ENCODE peak calls at places on chromosomes 11 and 22, in five cellular contexts. V is brain microvascular endothelial cell, Y is tibial artery, A is cardiac muscle cell, Z is NT2/D1. S is an unnamed sample. For H3K36me3, the result is how much of the 10 kb centered on the place peaks cover.

GRCh38 chr22:17742528-17742902 is 31.8 kb downstream of the BID start:
- DNase-seq in V (peak), Y (no peak), A (peak), Z (peak), S (peak)

GRCh38 chr11:63443714-63444113 is 47.3 kb downstream of the PLAAT5 start:
- DNase-seq in V (no peak), Y (no peak), A (no peak), Z (no peak), S (no peak)

GRCh38 chr22:44821741-44822425 is 69.5 kb downstream of the ARHGAP8 start:
- DNase-seq in V (no peak), Y (no peak), A (no peak), Z (no peak), S (peak)

GRCh38 chr11:105033344-105033743 is 1.6 kb downstream of the CASP1 start:
- DNase-seq in V (no peak), Y (no peak), A (no peak), Z (no peak), S (no peak)

GRCh38 chr11:2827256-2827655 is 58.3 kb downstream of the CDKN1C start:
- DNase-seq in V (peak), Y (no peak), A (no peak), Z (no peak), S (no peak)

GRCh38 chr11:74320538-74320937 is 9.1 kb upstream of the P4HA3 start:
- DNase-seq in V (no peak), Y (no peak), A (no peak), Z (no peak), S (no peak)

GRCh38 chr11:117984471-117984870 is 1.7 kb upstream of the IL10RA start:
- DNase-seq in V (no peak), Y (peak), A (no peak), Z (no peak), S (no peak)

GRCh38 chr11:73576226-73576625 is 21.7 kb downstream of the FAM168A start:
- DNase-seq in V (no peak), Y (no peak), A (no peak), Z (no peak), S (peak)

GRCh38 chr11:27700351-27701261 is at the start of gene BDNF:
- DNase-seq in V (no peak), Y (no peak), A (peak), Z (no peak), S (no peak)

GRCh38 chr22:42360348-42360747 is 71.9 kb downstream of the NFAM1 start:
- DNase-seq in V (no peak), Y (no peak), A (no peak), Z (no peak), S (no peak)

GRCh38 chr11:65493367-65494176 is 5.3 kb upstream of the MALAT1 start:
- DNase-seq in V (peak), Y (peak), A (no peak), Z (no peak), S (peak)

GRCh38 chr11:78292109-78292803 is 103.5 kb downstream of the USP35 start:
- DNase-seq in V (no peak), Y (no peak), A (no peak), Z (no peak), S (no peak)

GRCh38 chr11:117412176-117412575 is 84.5 kb downstream of the CEP164 start:
- DNase-seq in V (no peak), Y (no peak), A (no peak), Z (no peak), S (no peak)

GRCh38 chr11:64694821-64695365 is 28.1 kb downstream of the NRXN2 start:
- DNase-seq in V (no peak), Y (no peak), A (peak), Z (peak), S (peak)

GRCh38 chr11:41879186-41879738 is 419.8 kb upstream of the LRRC4C start:
- DNase-seq in V (peak), Y (no peak), A (no peak), Z (no peak), S (no peak)

GRCh38 chr11:66628061-66628603 is 10.4 kb upstream of the RBM4 start:
- DNase-seq in V (no peak), Y (no peak), A (no peak), Z (no peak), S (no peak)

GRCh38 chr11:10742460-10743208 is 8.4 kb upstream of the CTR9 start:
- DNase-seq in V (peak), Y (no peak), A (no peak), Z (no peak), S (no peak)

GRCh38 chr11:15519124-15519791 is 404.5 kb downstream of the INSC start:
- DNase-seq in V (no peak), Y (no peak), A (no peak), Z (no peak), S (no peak)

GRCh38 chr11:104678408-104678807 is 219.9 kb downstream of the CASP12 start:
- DNase-seq in V (no peak), Y (no peak), A (no peak), Z (no peak), S (no peak)

GRCh38 chr11:72631806-72632731 is 42.2 kb downstream of the PDE2A start:
- DNase-seq in V (no peak), Y (no peak), A (no peak), Z (no peak), S (no peak)

GRCh38 chr22:19058713-19059451 is 63.3 kb downstream of the DGCR2 start:
- DNase-seq in V (no peak), Y (no peak), A (no peak), Z (no peak), S (no peak)

GRCh38 chr11:60169264-60169915 is 13.5 kb downstream of the MS4A6A start:
- DNase-seq in V (peak), Y (peak), A (no peak), Z (peak), S (no peak)

GRCh38 chr11:63775221-63775620 is 6.6 kb upstream of the ZFTA start:
- DNase-seq in V (no peak), Y (no peak), A (no peak), Z (no peak), S (no peak)

GRCh38 chr11:102148059-102148458 is 37.8 kb downstream of the YAP1 start:
- DNase-seq in V (no peak), Y (no peak), A (no peak), Z (no peak), S (no peak)

DNA sequence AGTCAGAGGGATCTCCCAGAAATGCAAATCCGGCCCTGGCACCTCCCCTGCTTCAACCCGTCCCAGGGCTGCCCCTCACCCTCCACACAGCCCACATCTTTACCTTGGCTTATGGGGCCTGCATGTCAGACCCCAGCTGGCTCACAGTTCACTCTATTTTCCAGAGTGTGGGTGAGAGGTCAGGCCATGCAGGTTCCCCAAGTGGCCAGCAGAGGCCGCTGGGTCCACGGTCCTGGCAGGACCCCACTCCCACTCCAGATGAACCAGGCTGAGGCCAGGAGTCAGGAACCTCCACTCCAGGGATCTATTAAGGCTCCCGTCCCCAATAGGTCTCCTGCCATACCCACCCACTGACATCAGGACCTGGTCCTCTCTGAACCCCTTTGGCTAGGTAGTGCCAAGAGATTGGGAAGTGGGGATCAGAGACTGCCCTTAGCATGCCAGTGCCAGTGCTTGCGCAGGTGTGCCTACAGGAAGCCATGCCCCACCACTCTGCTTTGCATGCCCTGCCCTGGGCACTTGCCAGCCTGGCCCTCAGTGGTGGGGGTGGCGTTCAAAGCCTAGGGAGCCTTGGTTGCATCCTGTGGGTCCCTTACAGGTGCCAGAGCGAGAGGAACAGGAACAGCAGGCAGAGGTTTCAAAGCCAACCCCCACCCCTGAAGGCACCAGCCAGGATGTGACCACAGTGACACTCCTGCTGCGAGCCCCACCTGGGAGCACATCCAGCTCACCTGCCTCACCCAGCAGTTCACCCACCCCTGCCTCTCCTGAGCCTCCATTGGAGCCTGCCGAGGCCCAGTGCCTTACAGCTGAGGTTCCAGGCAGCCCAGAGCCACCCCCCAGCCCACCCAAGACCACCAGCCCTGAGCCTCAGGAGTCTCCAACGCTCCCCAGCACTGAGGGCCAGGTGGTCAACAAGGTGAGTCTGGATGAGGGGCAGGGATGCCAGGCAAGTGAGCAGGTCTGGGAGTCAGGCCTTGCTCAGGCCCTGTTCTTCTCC is 8.3 kb downstream of the SMTN start:
- DNase-seq in V (no peak), Y (no peak), A (peak), Z (no peak), S (peak)
- H3K36me3 ChIP-seq in V (half or more), Y (half or more), A (under half), Z (half or more), S (under half)

GRCh38 chr11:1533342-1533725 is 38.7 kb downstream of the DUSP8 start:
- DNase-seq in V (no peak), Y (no peak), A (no peak), Z (no peak), S (no peak)
- H3K36me3 ChIP-seq in V (under half), Y (under half), A (under half), Z (under half), S (under half)

GRCh38 chr11:57421066-57421465 is 5.9 kb downstream of the SLC43A3 start:
- DNase-seq in V (no peak), Y (no peak), A (no peak), Z (no peak), S (no peak)

GRCh38 chr11:57414612-57415212 is 12.2 kb downstream of the SLC43A3 start:
- DNase-seq in V (no peak), Y (no peak), A (no peak), Z (no peak), S (no peak)

GRCh38 chr11:57416436-57416835 is 10.5 kb downstream of the SLC43A3 start:
- DNase-seq in V (no peak), Y (no peak), A (no peak), Z (no peak), S (no peak)

GRCh38 chr11:57413681-57414080 is 13.2 kb downstream of the SLC43A3 start:
- DNase-seq in V (no peak), Y (no peak), A (no peak), Z (no peak), S (no peak)

DNA sequence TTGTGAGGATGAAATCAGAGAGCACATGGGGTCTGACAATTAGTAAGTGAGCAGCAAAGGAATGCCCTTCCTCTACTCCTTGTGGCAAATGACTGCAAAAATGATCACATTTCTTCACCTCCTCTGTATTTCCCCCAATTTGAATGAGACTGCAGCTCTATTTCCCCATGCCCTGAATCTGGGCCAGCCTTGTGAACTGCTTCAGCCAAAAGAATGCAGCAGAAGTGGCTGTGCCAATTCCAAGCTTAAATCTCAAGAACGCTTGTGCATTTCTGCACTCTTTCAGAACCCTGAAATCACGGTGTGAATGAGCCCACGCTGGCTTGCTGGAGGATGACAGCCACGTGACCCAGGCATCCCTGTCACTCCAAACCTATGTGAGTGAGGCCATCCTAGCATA is 9.9 kb downstream of the SLC43A3 start:
- DNase-seq in V (no peak), Y (peak), A (no peak), Z (no peak), S (no peak)
- H3K36me3 ChIP-seq in V (under half), Y (half or more), A (under half), Z (half or more), S (under half)

DNA sequence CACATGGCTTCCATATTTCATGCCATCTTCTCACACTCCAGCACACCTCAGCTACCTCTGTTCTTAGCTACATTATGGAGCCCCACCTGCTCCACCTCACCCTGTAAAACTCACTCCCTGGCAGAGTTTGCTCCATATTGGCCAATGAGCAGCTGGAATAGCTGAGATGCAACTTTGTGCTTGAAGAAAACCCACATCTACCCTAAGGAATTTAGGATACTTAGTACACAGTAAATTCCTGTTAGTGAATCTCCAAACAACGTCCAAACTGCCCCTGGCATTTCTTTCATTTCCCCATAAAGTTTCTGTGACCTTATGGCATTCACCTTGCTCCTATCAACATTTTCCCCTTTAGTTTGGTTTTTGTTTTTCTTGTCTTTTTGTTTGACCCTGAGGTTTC is 2.2 kb upstream of the VWCE start:
- DNase-seq in V (peak), Y (no peak), A (no peak), Z (no peak), S (no peak)
- H3K36me3 ChIP-seq in V (under half), Y (under half), A (under half), Z (under half), S (under half)

GRCh38 chr11:95100856-95101507 is 11.3 kb downstream of the ENDOD1 start:
- DNase-seq in V (no peak), Y (no peak), A (no peak), Z (no peak), S (no peak)
- H3K36me3 ChIP-seq in V (under half), Y (under half), A (under half), Z (under half), S (under half)

DNA sequence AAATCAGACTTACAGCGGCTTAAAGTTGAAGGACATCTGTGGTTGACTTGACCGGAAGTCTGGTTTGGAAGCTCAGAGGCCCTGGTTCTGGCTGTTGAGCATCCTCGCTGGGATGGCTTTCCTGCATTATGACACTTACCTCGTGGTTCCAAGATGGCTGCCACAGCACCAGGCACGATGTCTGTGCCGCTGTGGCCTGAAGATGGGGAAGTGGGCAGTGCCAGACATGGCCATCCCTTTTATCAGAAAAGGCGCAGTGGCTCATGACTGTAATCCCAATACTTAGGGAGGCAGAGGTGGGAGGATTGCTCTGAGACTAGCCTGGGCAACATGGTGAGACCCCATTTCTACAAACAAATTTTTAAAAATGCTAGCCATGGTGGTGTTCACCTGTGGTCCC is 40.5 kb downstream of the CD82 start:
- DNase-seq in V (no peak), Y (no peak), A (no peak), Z (no peak), S (no peak)
- H3K36me3 ChIP-seq in V (under half), Y (under half), A (under half), Z (under half), S (under half)

DNA sequence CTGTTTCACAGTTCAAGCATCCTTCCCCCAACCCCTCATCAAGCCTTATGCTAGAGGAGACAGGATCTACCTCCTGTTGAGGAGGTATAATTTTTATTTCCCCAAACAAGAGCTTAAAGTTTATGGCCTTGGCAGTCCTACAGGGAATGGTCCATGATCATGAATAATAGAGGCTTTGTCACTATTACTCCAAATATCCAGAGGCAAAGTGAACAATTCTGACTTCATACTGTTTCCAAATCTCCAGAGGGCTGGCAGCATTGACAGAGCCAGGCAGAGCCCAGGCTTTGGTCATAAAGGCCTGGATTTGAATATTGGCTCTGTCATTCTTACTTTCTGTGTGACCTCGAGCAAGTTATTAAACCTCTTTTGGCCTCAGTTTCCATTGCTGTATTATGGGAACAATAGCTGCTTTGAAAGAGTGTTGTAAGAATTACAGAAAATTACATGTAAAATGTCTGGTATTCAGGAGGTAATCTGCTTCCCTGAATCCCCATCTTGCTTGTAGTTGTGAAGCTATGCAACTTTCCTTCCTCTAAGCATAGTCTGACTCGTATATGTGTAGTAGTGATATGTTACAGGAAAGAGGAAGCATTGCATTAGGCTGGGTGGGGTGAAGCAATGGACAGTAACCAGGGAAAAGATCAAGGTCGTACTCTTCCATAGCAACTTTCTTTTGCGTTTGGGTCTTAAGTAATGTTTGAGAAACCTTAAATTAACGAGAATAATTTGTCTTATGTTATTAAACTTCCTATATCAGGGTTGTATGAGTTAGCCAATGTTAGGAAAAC is 88.8 kb downstream of the CD44 start:
- DNase-seq in V (no peak), Y (peak), A (no peak), Z (no peak), S (no peak)
- H3K36me3 ChIP-seq in V (under half), Y (half or more), A (under half), Z (half or more), S (under half)

DNA sequence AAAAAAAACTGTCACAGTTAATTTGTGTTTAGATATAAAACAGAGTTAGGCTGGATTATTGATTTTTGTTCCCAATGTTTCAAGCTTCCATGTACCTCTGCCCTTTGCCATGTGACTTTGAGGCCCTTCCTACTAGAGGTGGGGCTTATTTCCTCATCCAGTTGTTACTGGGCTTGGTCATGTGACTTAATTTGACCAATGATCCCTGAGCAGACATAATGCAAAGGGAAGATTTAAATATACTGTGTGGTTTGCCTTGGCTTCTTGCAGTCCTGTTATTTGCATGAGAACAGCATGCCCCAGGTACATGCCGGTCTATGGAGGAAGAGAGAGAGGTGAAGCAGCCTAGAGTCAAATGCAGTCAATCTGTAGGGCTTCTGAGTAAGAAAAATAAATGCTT is 347.0 kb downstream of the MIAT start:
- DNase-seq in V (no peak), Y (no peak), A (no peak), Z (peak), S (no peak)
- H3K36me3 ChIP-seq in V (under half), Y (under half), A (under half), Z (under half), S (under half)

GRCh38 chr11:34727228-34727737 is 106.4 kb downstream of the EHF start:
- DNase-seq in V (no peak), Y (no peak), A (no peak), Z (no peak), S (no peak)

GRCh38 chr11:34719303-34719848 is 98.5 kb downstream of the EHF start:
- DNase-seq in V (no peak), Y (no peak), A (no peak), Z (no peak), S (no peak)

GRCh38 chr11:34724973-34725372 is 104.1 kb downstream of the EHF start:
- DNase-seq in V (no peak), Y (no peak), A (no peak), Z (no peak), S (no peak)

DNA sequence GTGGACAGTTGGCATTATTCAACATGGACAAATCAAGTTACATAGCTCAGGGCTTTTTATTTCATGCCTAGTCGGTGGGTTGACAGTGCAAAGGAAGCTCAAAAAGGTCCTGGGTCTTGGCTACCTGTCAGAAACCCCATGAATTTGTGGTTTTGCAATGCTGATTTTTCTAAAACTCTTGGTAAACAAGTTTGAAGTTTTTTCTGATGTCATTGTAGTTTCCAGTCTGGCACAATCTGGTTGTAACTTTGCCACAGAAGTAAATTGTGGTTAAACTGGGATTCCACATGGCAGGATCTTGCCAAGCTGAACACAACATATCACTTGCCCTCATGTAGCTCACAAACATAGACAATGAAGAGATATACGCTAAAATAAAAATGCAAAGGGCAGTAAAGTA is 100.8 kb downstream of the EHF start:
- DNase-seq in V (no peak), Y (no peak), A (no peak), Z (no peak), S (no peak)
- H3K36me3 ChIP-seq in V (under half), Y (under half), A (under half), Z (under half), S (under half)

S was measured in HAP-1.